ENCODE peak calls at places on chromosomes 7 and 10, in five cellular contexts. Q, H, L, M and V are unnamed samples. For H3K27me3 and H3K4me1, the result is how much of the 10 kb centered on the place peaks cover.

GRCh38 chr7:70598976-70599375 is 533.0 kb upstream of the GALNT17 start:
- DNase-seq in H (no peak), L (no peak), M (no peak), Q (no peak), V (no peak)

GRCh38 chr10:14153570-14154055 is 177.1 kb downstream of the FRMD4A start:
- DNase-seq in L (no peak), M (no peak), H (no peak), Q (no peak), V (peak)

GRCh38 chr10:73641272-73642060 is at the start of gene MYOZ1:
- DNase-seq in H (no peak), M (no peak), Q (no peak), L (no peak), V (no peak)

GRCh38 chr7:148727501-148728278 is 29.0 kb downstream of the CUL1 start:
- DNase-seq in L (no peak), Q (no peak), H (no peak), M (no peak), V (no peak)

GRCh38 chr10:34761443-34761842 is 53.7 kb downstream of the PARD3 start:
- DNase-seq in H (no peak), M (no peak), L (no peak), Q (no peak), V (no peak)

GRCh38 chr7:33761440-33762080 is 143.8 kb upstream of the BMPER start:
- DNase-seq in M (no peak), Q (no peak), L (no peak), H (no peak), V (no peak)

GRCh38 chr10:3886666-3887251 is 101.8 kb upstream of the KLF6 start:
- DNase-seq in Q (no peak), M (no peak), L (peak), H (peak), V (no peak)

GRCh38 chr7:72230281-72230680 is 181.9 kb downstream of the CALN1 start:
- DNase-seq in M (no peak), H (no peak), L (no peak), Q (no peak), V (no peak)

GRCh38 chr7:31882187-31882586 is 188.0 kb downstream of the PDE1C start:
- DNase-seq in M (no peak), L (no peak), H (no peak), Q (no peak), V (peak)

GRCh38 chr7:48875300-48875916 is 48.9 kb upstream of the CDC14C start:
- DNase-seq in Q (no peak), H (no peak), M (no peak), L (no peak), V (peak)

GRCh38 chr7:84336303-84336702 is 141.7 kb upstream of the SEMA3A start:
- DNase-seq in H (no peak), M (no peak), L (no peak), Q (no peak), V (no peak)

GRCh38 chr10:18822156-18822555 is 162.9 kb downstream of the ARL5B start:
- DNase-seq in L (no peak), Q (no peak), H (no peak), M (no peak), V (peak)

GRCh38 chr10:113049881-113050280 is 99.8 kb downstream of the TCF7L2 start:
- DNase-seq in Q (no peak), L (no peak), M (no peak), H (no peak), V (no peak)

GRCh38 chr7:11748884-11749283 is 83.1 kb downstream of the THSD7A start:
- DNase-seq in H (no peak), M (no peak), L (no peak), Q (no peak), V (peak)

GRCh38 chr7:117285821-117286220 is 37.0 kb downstream of the WNT2 start:
- DNase-seq in M (no peak), L (no peak), H (no peak), Q (no peak), V (no peak)

GRCh38 chr10:104478380-104478779 is 124.7 kb downstream of the CFAP58 start:
- DNase-seq in L (no peak), M (no peak), H (no peak), Q (no peak), V (no peak)

GRCh38 chr10:107971973-107972372 is 807.5 kb upstream of the SORCS1 start:
- DNase-seq in M (peak), Q (no peak), H (no peak), L (no peak), V (no peak)

GRCh38 chr7:23216021-23216420 is 30.6 kb upstream of the GPNMB start:
- DNase-seq in Q (no peak), M (no peak), H (no peak), L (no peak), V (no peak)

GRCh38 chr10:4867520-4868356 is 41.7 kb downstream of the AKR1E2 start:
- DNase-seq in M (no peak), L (no peak), Q (no peak), H (peak), V (no peak)

GRCh38 chr10:110498982-110499795 is 1.5 kb downstream of the DUSP5 start:
- DNase-seq in H (peak), L (no peak), Q (peak), M (no peak), V (no peak)

GRCh38 chr7:110573862-110574528 is 516.9 kb upstream of the LRRN3 start:
- DNase-seq in Q (no peak), H (no peak), L (no peak), M (no peak), V (no peak)

GRCh38 chr7:158350166-158350900 is 237.3 kb downstream of the PTPRN2 start:
- DNase-seq in L (no peak), M (no peak), Q (no peak), H (no peak), V (no peak)

GRCh38 chr10:110995301-110995700 is 75.9 kb downstream of the SHOC2 start:
- DNase-seq in L (no peak), H (no peak), Q (no peak), M (no peak), V (no peak)

GRCh38 chr10:132564249-132564605 is 26.6 kb downstream of the INPP5A start:
- DNase-seq in H (no peak), L (no peak), Q (no peak), M (no peak), V (no peak)

GRCh38 chr7:108423089-108423989 is 32.9 kb downstream of the NRCAM start:
- DNase-seq in M (no peak), H (no peak), L (no peak), Q (no peak), V (no peak)

GRCh38 chr7:40793132-40793531 is 658.3 kb downstream of the SUGCT start:
- DNase-seq in M (no peak), H (no peak), L (no peak), Q (no peak), V (no peak)

GRCh38 chr7:90952649-90952991 is 311.6 kb upstream of the FZD1 start:
- DNase-seq in Q (no peak), H (no peak), M (no peak), L (no peak), V (no peak)

GRCh38 chr10:61992683-61993629 is 91.5 kb downstream of the ARID5B start:
- DNase-seq in H (peak), M (no peak), L (peak), Q (peak), V (no peak)

GRCh38 chr10:44325878-44326277 is 59.0 kb downstream of the CXCL12 start:
- DNase-seq in H (no peak), L (no peak), Q (no peak), M (no peak), V (no peak)

GRCh38 chr7:129159539-129159938 is 15.0 kb downstream of the TSPAN33 start:
- DNase-seq in H (no peak), Q (no peak), L (no peak), M (no peak), V (no peak)

GRCh38 chr10:63210611-63211196 is 77.6 kb downstream of the NRBF2 start:
- DNase-seq in H (peak), Q (no peak), M (no peak), L (no peak), V (no peak)

GRCh38 chr10:117005454-117006055 is 568 bp upstream of the SHTN1 start:
- DNase-seq in H (no peak), M (no peak), Q (no peak), L (peak), V (no peak)

GRCh38 chr7:16062269-16062668 is 359.1 kb downstream of the CRPPA start:
- DNase-seq in H (peak), L (no peak), Q (no peak), M (no peak), V (no peak)

GRCh38 chr7:1057416-1058291 is 13.3 kb downstream of the GPR146 start:
- DNase-seq in H (no peak), Q (no peak), M (no peak), L (no peak), V (no peak)

GRCh38 chr10:124552877-124553276 is 91.3 kb downstream of the LHPP start:
- DNase-seq in M (no peak), L (no peak), H (no peak), Q (no peak), V (no peak)

GRCh38 chr7:47609803-47610452 is 28.0 kb upstream of the TNS3 start:
- DNase-seq in L (peak), H (no peak), Q (no peak), M (no peak), V (no peak)

GRCh38 chr10:42961156-42961589 is 115.7 kb upstream of the RET start:
- DNase-seq in M (peak), Q (no peak), H (no peak), L (no peak), V (no peak)

GRCh38 chr10:22550732-22551131 is 163.6 kb downstream of the PIP4K2A start:
- DNase-seq in M (no peak), H (peak), L (peak), Q (peak), V (peak)

GRCh38 chr10:79342295-79342761 is 4.9 kb upstream of the PPIF start:
- DNase-seq in H (no peak), M (peak), Q (peak), L (peak), V (no peak)

GRCh38 chr10:93993782-93994668 is at the start of gene PLCE1:
- DNase-seq in L (peak), H (no peak), Q (no peak), M (no peak), V (no peak)

DNA sequence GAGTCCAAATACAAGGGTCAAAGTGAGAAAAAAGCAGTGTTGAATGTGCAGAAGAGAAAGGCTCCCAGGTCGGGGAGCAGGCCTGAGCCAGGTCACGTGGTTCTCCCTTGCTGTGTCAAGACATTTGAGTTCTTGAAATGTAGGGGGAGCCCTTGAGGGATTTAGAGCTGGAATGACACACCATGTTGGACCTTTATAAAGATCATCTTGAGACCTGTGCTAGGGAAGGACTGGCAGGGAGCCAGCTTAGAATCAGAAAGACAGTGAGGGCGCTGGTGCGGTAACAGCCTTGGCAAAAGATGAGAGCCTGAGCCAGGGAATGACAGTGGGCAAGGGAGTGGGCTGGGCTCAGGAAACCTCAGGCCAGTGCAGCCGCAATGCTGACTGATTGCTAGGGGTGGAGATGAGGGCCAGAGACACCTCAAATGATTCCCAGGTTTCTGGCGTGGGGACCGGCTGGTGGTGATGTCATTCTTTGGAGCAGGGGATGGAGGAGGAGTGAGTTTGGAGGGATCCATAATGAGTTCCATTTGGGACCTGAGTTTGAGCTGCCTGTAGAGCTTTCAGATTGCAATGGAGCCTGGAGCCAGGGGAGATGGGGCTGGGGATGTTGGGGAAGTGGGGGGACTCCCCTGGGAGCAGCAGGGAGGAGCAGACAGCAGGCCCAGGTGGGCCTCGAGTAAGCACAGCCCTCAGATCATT is 120.2 kb downstream of the PTPN20 start:
- DNase-seq in H (no peak), Q (no peak), M (no peak), L (no peak), V (no peak)
- H3K27ac ChIP-seq in H (no peak), Q (no peak), M (no peak), L (no peak), V (no peak)

GRCh38 chr10:86367339-86367951 is 850 bp upstream of the GRID1 start:
- DNase-seq in H (no peak), M (peak), L (peak), Q (no peak), V (no peak)

GRCh38 chr10:86368046-86368445 is 1.5 kb upstream of the GRID1 start:
- DNase-seq in H (no peak), M (no peak), Q (no peak), L (peak), V (no peak)

GRCh38 chr10:86366033-86366901 is at the start of gene GRID1:
- DNase-seq in L (peak), H (no peak), Q (no peak), M (peak), V (no peak)

GRCh38 chr10:86365346-86366032 is 1.1 kb downstream of the GRID1 start:
- DNase-seq in Q (no peak), L (peak), H (no peak), M (peak), V (no peak)

DNA sequence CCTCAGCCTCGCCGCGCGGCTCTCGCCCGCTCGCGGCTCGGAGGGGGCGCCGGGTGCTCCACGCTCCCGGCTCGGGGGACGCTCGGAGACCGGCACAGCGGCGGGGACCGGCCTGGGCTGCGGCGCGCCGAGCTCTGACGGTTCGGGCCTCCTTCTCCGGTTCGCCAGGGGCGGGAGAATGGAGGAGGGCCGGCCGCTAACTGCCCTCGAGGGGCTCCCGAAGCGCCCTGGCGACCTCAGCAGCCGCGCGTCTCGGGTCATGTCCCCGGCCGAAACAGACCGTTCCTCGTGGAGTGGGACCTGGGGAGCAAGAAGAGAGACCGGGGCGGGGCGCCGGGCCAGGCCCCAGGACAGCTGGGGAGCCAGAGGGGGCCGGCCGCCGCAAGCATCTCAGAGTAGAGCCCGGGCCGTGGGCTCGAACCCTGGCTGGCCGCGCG is 325 bp upstream of the GRID1 start:
- DNase-seq in H (no peak), L (no peak), Q (no peak), M (peak), V (no peak)
- H3K27me3 ChIP-seq in H (half or more), L (under half), Q (under half), M (half or more), V (half or more)

DNA sequence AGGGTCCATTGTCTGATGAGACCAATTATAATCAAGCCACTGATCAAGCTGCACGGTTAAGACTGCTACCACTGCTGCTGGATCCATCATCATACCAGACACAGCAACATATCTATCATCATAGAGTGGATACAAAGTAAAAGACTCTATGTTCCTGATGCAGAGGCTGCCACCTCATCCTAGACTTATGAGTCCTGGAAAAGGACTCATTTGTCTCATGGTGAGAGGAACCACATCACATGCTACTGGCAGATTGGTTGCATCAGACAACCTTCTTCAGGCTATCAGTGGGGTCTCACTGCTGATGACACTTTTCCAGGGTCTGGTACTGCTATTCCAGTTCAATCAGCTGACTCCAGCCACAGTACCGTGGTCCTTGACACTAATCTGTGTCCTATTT is 79.0 kb downstream of the ABI1 start:
- DNase-seq in H (no peak), M (no peak), Q (no peak), L (no peak), V (no peak)
- H3K4me1 ChIP-seq in H (under half), M (under half), Q (under half), L (under half), V (under half)

DNA sequence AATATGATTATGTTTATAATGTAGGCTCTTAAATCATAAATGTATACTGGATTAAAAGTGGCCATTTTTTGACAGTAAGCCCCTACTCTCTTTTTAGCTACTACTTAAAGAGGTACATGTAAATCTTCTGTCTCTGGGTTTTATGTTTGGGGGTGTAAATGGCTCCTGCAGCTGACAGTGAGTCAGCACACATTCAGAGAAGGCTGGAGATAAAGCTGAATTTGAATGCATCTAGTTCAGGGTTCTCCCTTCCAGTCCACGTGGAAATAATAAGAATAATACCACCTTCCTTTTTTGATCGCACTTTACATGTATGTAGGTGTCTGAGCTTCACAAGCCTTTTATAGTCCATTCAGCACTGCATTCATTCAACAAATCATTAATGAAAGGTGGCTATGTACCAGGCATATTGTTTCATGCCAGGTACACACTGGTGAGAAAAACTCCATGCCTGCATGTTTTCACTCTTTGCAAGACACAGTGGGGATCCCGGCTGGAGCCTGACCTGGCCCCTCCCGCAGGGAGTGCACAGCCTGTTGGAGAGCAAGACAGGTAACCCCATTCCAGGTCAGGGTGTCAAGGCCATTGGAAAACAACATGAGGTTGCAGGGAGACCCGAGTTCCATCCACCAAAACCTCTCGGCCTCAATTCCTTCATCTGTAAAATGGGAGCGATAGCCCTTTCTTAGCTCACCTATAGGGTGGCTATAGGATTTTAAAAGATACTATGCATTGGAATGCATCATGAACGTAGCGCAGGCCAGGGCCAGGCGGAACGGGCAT is 107.5 kb upstream of the ANLN start:
- DNase-seq in L (no peak), M (no peak), Q (no peak), H (no peak), V (no peak)
- H3K27ac ChIP-seq in L (no peak), M (peak), Q (no peak), H (no peak), V (no peak)

GRCh38 chr10:101287922-101288638 is 58.8 kb upstream of the LBX1 start:
- DNase-seq in H (peak), Q (no peak), L (no peak), M (no peak), V (no peak)
- H3K27me3 ChIP-seq in H (half or more), Q (half or more), L (under half), M (half or more), V (half or more)

DNA sequence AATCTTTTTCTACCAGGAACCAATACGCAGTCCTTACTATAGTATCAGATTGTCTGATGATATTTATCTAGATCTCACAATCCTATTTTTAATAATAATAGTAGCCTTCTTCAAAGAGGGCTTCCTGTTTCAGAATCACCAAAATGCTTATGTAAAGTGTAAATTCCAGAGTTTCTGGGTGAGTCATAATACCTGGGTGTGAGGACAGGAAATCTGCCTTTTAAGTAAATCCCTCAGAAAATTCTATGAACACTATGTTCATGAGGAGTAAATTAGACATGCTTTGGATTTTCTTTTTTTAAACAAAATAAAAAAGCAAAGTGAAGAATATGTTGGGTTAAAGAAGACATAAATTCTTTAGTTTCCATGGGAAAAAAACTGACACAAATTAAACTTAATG is 20.5 kb downstream of the DKK1 start:
- DNase-seq in M (no peak), Q (no peak), L (no peak), H (peak), V (no peak)
- H3K4me1 ChIP-seq in M (under half), Q (under half), L (under half), H (half or more), V (under half)